ENCODE peak calls at places on chromosomes 2 and 18, in five cellular contexts. E is heart left ventricle, W is A549, S is cardiac muscle cell, C is sigmoid colon. J is an unnamed sample.

GRCh38 chr2:205660521-205661124 is 21.7 kb upstream of the NRP2 start:
- DNase-seq in E (peak; percentile 30), W (peak; percentile 27), S (peak; percentile 83), C (peak; percentile 82), J (no peak)

GRCh38 chr2:227411320-227411989 is 23.7 kb upstream of the SCYGR1 start:
- DNase-seq in E (no peak), W (peak; percentile 68), S (peak; percentile 51), C (no peak), J (no peak)

GRCh38 chr18:62925031-62925688 is 209.8 kb downstream of the PHLPP1 start:
- DNase-seq in E (no peak), W (no peak), S (no peak), C (no peak), J (no peak)

GRCh38 chr2:20141056-20141762 is 83.7 kb downstream of the SDC1 start:
- DNase-seq in E (no peak), W (peak; percentile 90), S (peak; percentile 84), C (peak; percentile 86), J (peak; percentile 25)

GRCh38 chr2:146239392-146240135 is 1605.3 kb upstream of the ACVR2A start:
- DNase-seq in E (no peak), W (no peak), S (peak; percentile 17), C (no peak), J (no peak)

GRCh38 chr2:72263781-72264060 is 116.1 kb upstream of the CYP26B1 start:
- DNase-seq in E (no peak), W (no peak), S (no peak), C (no peak), J (no peak)

GRCh38 chr2:28273751-28274150 is 118.9 kb upstream of the FOSL2 start:
- DNase-seq in E (no peak), W (peak; percentile 30), S (no peak), C (no peak), J (no peak)

GRCh38 chr2:135817946-135818345 is 19.0 kb downstream of the LCT start:
- DNase-seq in E (no peak), W (no peak), S (no peak), C (no peak), J (no peak)

GRCh38 chr18:74126684-74127482 is 20.8 kb downstream of the FBXO15 start:
- DNase-seq in E (no peak), W (no peak), S (no peak), C (no peak), J (no peak)

GRCh38 chr2:44184106-44184505 is 15.4 kb downstream of the PPM1B start:
- DNase-seq in E (no peak), W (no peak), S (no peak), C (no peak), J (no peak)

GRCh38 chr2:8451273-8451672 is 230.6 kb upstream of the ID2 start:
- DNase-seq in E (no peak), W (no peak), S (no peak), C (peak; percentile 2), J (no peak)

GRCh38 chr18:55229682-55230081 is 270.4 kb upstream of the CCDC68 start:
- DNase-seq in E (no peak), W (no peak), S (no peak), C (no peak), J (no peak)

DNA sequence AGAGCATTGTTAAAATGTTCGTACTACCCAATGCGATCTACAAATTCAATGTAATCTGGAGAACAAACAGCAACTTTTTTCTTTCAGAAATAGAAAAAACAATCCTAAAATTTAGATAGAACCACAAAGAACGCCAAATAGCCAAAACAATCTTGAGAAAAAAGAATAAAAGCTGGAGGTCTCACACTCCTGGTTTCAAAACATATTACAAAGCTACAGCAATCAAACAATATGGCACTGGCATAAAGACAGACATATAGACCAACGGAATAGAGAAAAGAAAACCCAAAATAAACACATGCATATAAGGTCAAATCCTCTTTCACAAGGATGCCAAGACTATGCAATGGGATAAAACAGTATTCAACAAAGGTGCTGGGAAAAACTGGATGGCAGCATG is 74.5 kb downstream of the MAP4K3 start:
- DNase-seq in E (no peak), W (no peak), S (no peak), C (no peak), J (no peak)
- H3K9me3 ChIP-seq in E (peaks cover 36% of the 10 kb centered on the region), W (peaks cover 53% of the 10 kb centered on the region), S (peaks cover 3% of the 10 kb centered on the region), C (no peaks in the 10 kb centered on the region), J (peaks cover 35% of the 10 kb centered on the region)

GRCh38 chr2:129376404-129377077 is 602.9 kb upstream of the RAB6C start:
- DNase-seq in E (no peak), W (no peak), S (no peak), C (no peak), J (no peak)
- H3K9me3 ChIP-seq in E (peaks cover 4% of the 10 kb centered on the region), W (no peaks in the 10 kb centered on the region), S (no peaks in the 10 kb centered on the region), C (no peaks in the 10 kb centered on the region), J (peaks cover 4% of the 10 kb centered on the region)

GRCh38 chr18:61869631-61870030 is 23.2 kb downstream of the RNF152 start:
- DNase-seq in E (no peak), W (no peak), S (no peak), C (no peak), J (no peak)
- H3K9me3 ChIP-seq in E (no peaks in the 10 kb centered on the region), W (no peaks in the 10 kb centered on the region), S (no peaks in the 10 kb centered on the region), C (no peaks in the 10 kb centered on the region), J (no peaks in the 10 kb centered on the region)

GRCh38 chr2:89781962-89782361 is 1090.5 kb downstream of the RPIA start:
- DNase-seq in E (no peak), W (no peak), S (no peak), C (no peak), J (no peak)
- H3K9me3 ChIP-seq in E (peaks cover 93% of the 10 kb centered on the region), W (peaks cover 40% of the 10 kb centered on the region), S (peaks cover 66% of the 10 kb centered on the region), C (no peaks in the 10 kb centered on the region), J (peaks cover 98% of the 10 kb centered on the region)

GRCh38 chr2:55401124-55401523 is 18.5 kb downstream of the CCDC88A start:
- DNase-seq in E (no peak), W (no peak), S (no peak), C (no peak), J (no peak)

GRCh38 chr2:55403177-55403998 is 16.3 kb downstream of the CCDC88A start:
- DNase-seq in E (no peak), W (no peak), S (peak; percentile 62), C (no peak), J (no peak)

GRCh38 chr2:55395724-55396605 is 23.7 kb downstream of the CCDC88A start:
- DNase-seq in E (no peak), W (no peak), S (no peak), C (no peak), J (no peak)

GRCh38 chr2:55399815-55400214 is 19.8 kb downstream of the CCDC88A start:
- DNase-seq in E (no peak), W (no peak), S (no peak), C (no peak), J (no peak)
- H3K9me3 ChIP-seq in E (no peaks in the 10 kb centered on the region), W (no peaks in the 10 kb centered on the region), S (no peaks in the 10 kb centered on the region), C (no peaks in the 10 kb centered on the region), J (no peaks in the 10 kb centered on the region)

GRCh38 chr18:78624646-78625279 is 354.9 kb upstream of the SALL3 start:
- DNase-seq in E (no peak), W (no peak), S (no peak), C (peak; percentile 38), J (no peak)

GRCh38 chr18:78620326-78620725 is 359.3 kb upstream of the SALL3 start:
- DNase-seq in E (no peak), W (no peak), S (no peak), C (peak; percentile 42), J (no peak)

GRCh38 chr18:78621141-78621540 is 358.5 kb upstream of the SALL3 start:
- DNase-seq in E (no peak), W (no peak), S (no peak), C (no peak), J (no peak)

GRCh38 chr18:78623142-78623541 is 356.5 kb upstream of the SALL3 start:
- DNase-seq in E (no peak), W (no peak), S (no peak), C (peak; percentile 6), J (no peak)

DNA sequence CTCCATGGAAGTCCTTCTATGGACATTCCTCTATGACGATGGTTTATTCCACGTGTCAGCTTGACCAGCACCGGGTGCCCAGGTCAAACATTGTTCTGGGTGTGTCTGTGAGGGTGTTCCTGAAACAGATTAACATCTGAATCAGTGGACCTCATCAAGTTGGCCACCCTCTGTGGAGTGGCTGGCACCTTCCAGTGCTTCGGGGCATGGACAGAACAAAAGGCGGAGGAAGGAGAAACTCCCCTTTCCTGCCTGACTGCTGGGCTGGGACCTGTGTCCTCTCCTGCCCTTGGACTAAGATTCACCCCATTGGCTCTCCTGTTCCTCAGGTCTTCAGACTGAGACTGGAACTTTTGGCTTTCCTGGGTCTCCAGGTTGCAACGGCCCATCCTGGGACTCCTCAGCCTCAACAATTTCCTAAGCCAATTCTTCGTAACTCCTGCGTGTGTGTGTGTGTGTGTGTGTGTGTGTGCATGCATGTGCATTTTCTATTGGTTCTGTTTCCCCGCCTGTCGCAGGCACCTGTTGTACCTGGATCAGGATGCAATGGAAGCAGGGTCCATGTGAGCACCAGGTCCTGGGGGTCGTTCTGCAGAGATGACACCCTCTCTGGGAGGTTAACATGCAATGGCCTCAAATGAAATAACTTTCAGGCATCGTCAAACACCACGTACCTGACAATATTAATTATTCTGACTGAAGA is 357.2 kb upstream of the SALL3 start:
- DNase-seq in E (no peak), W (no peak), S (no peak), C (peak; percentile 18), J (no peak)
- H3K9me3 ChIP-seq in E (no peaks in the 10 kb centered on the region), W (no peaks in the 10 kb centered on the region), S (no peaks in the 10 kb centered on the region), C (no peaks in the 10 kb centered on the region), J (peaks cover 5% of the 10 kb centered on the region)

GRCh38 chr2:22616031-22616430 is 768.9 kb upstream of the KLHL29 start:
- DNase-seq in E (no peak), W (no peak), S (no peak), C (no peak), J (no peak)
- H3K9me3 ChIP-seq in E (no peaks in the 10 kb centered on the region), W (no peaks in the 10 kb centered on the region), S (no peaks in the 10 kb centered on the region), C (no peaks in the 10 kb centered on the region), J (no peaks in the 10 kb centered on the region)

DNA sequence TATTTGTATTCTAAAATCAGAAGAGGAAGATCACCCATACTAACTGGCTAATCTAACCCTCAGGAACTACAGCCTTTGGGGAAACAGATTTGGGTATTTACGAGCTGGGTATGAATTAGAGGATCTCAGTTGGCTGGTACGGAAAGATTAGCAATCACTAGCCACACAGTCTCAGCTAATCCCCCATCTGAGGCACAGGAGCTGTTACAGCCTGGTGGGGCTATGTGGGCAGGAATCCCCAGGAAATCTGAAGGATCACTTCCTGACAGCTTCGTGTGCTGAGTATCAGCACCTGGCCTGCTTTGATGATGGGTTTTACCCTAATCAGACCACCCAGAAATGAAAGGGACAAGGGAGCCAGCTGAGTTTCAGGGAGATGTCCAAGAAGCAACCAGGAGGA is 206.3 kb downstream of the AFF3 start:
- DNase-seq in E (no peak), W (no peak), S (no peak), C (no peak), J (no peak)
- H3K9me3 ChIP-seq in E (no peaks in the 10 kb centered on the region), W (no peaks in the 10 kb centered on the region), S (no peaks in the 10 kb centered on the region), C (no peaks in the 10 kb centered on the region), J (no peaks in the 10 kb centered on the region)

GRCh38 chr18:78698914-78699313 is 280.7 kb upstream of the SALL3 start:
- DNase-seq in E (no peak), W (no peak), S (no peak), C (peak; percentile 7), J (no peak)
- H3K9me3 ChIP-seq in E (no peaks in the 10 kb centered on the region), W (no peaks in the 10 kb centered on the region), S (no peaks in the 10 kb centered on the region), C (no peaks in the 10 kb centered on the region), J (no peaks in the 10 kb centered on the region)